ENCODE peak calls at places on chromosomes 11 and 22, in ten cellular contexts. N is suprapubic skin; C is brain microvascular endothelial cell; U is A549; E is fibroblast of lung; M is testis; X is body of pancreas; S is CD8-positive, alpha-beta T cell; K is prostate gland; L is coronary artery. D is an unnamed sample.

GRCh38 chr22:24823787-24824186 is 17.8 kb downstream of the SGSM1 start:
- DNase-seq in L (no peak), K (no peak), S (no peak), C (no peak), E (no peak), N (no peak), M (no peak), U (no peak), X (no peak), D (no peak)

GRCh38 chr11:126915430-126915829 is 85.1 kb downstream of the KIRREL3 start:
- DNase-seq in N (no peak), E (no peak), X (no peak), K (no peak), C (no peak), U (no peak), M (no peak), S (no peak), L (no peak), D (no peak)

GRCh38 chr11:10937416-10937815 is 79.6 kb upstream of the ZBED5 start:
- DNase-seq in C (no peak), L (no peak), E (no peak), X (no peak), M (no peak), N (no peak), K (no peak), S (no peak), U (no peak), D (no peak)

GRCh38 chr11:67256477-67256876 is 9.8 kb upstream of the GRK2 start:
- DNase-seq in E (no peak), M (no peak), K (no peak), S (no peak), U (no peak), X (no peak), C (no peak), N (no peak), L (no peak), D (no peak)

GRCh38 chr22:26891431-26891830 is 234.0 kb downstream of the MIAT start:
- DNase-seq in L (peak), C (no peak), N (no peak), X (no peak), M (no peak), K (no peak), E (no peak), S (no peak), U (no peak), D (no peak)

GRCh38 chr22:50700387-50701075 is 27.9 kb downstream of the SHANK3 start:
- DNase-seq in X (no peak), N (peak), U (no peak), S (no peak), M (no peak), E (no peak), L (no peak), C (no peak), K (no peak), D (no peak)

GRCh38 chr11:13339196-13340153 is 61.9 kb downstream of the BMAL1 start:
- DNase-seq in L (no peak), K (peak), M (no peak), N (no peak), C (peak), E (peak), X (no peak), S (no peak), U (peak), D (no peak)

GRCh38 chr22:23042179-23042578 is 28.1 kb upstream of the GNAZ start:
- DNase-seq in X (no peak), E (no peak), S (no peak), K (no peak), M (no peak), N (no peak), L (no peak), C (no peak), U (no peak), D (no peak)

GRCh38 chr11:77200869-77201268 is 72.8 kb downstream of the MYO7A start:
- DNase-seq in M (peak), X (no peak), S (no peak), K (no peak), C (no peak), L (no peak), U (no peak), E (no peak), N (peak), D (no peak)

GRCh38 chr11:113373981-113374560 is 13.5 kb upstream of the ANKK1 start:
- DNase-seq in E (no peak), N (no peak), K (no peak), C (no peak), L (no peak), X (no peak), M (peak), U (no peak), S (no peak), D (no peak)

GRCh38 chr22:39622881-39623367 is 52.4 kb downstream of the CACNA1I start:
- DNase-seq in N (no peak), M (peak), C (peak), X (peak), L (no peak), K (no peak), U (peak), S (peak), E (peak), D (no peak)

GRCh38 chr22:35337932-35338331 is 38.2 kb downstream of the TOM1 start:
- DNase-seq in S (no peak), M (no peak), N (no peak), L (no peak), E (no peak), C (no peak), X (no peak), K (no peak), U (no peak), D (no peak)

GRCh38 chr11:109796253-109796652 is 296.9 kb upstream of the ZC3H12C start:
- DNase-seq in U (no peak), E (no peak), C (no peak), X (no peak), S (no peak), M (no peak), L (no peak), N (no peak), K (no peak), D (no peak)

GRCh38 chr11:120573756-120574354 is 62.3 kb downstream of the GRIK4 start:
- DNase-seq in E (no peak), U (no peak), M (no peak), N (no peak), L (no peak), C (no peak), K (no peak), X (no peak), S (no peak), D (no peak)

GRCh38 chr11:79333381-79333780 is 107.4 kb downstream of the TENM4 start:
- DNase-seq in N (no peak), K (no peak), X (no peak), U (no peak), S (no peak), L (no peak), E (no peak), C (no peak), M (no peak), D (no peak)

GRCh38 chr11:94895971-94896370 is 77.4 kb downstream of the CWC15 start:
- DNase-seq in X (no peak), C (peak), L (no peak), N (no peak), S (no peak), M (no peak), E (peak), K (no peak), U (peak), D (no peak)

GRCh38 chr11:69808708-69809107 is 10.5 kb downstream of the FGF3 start:
- DNase-seq in L (no peak), M (no peak), E (peak), U (no peak), K (no peak), X (no peak), S (no peak), N (no peak), C (peak), D (no peak)

GRCh38 chr11:68401856-68402255 is 58.7 kb upstream of the PPP6R3 start:
- DNase-seq in U (no peak), N (no peak), S (no peak), K (no peak), C (no peak), X (no peak), L (no peak), M (no peak), E (no peak), D (no peak)

GRCh38 chr22:49155039-49155808 is 672.4 kb downstream of the BRD1 start:
- DNase-seq in U (no peak), M (no peak), C (no peak), L (no peak), N (no peak), X (no peak), S (no peak), E (no peak), K (no peak), D (no peak)

GRCh38 chr22:17106785-17107546 is 14.2 kb downstream of the TMEM121B start:
- DNase-seq in U (no peak), M (no peak), X (no peak), C (no peak), K (no peak), E (no peak), L (no peak), S (no peak), N (no peak), D (no peak)

GRCh38 chr11:133815636-133816035 is 29.7 kb downstream of the SPATA19 start:
- DNase-seq in N (no peak), K (no peak), M (no peak), U (no peak), S (no peak), X (no peak), E (no peak), C (no peak), L (peak), D (no peak)

GRCh38 chr11:120383518-120384155 is 47.4 kb downstream of the ARHGEF12 start:
- DNase-seq in E (no peak), N (no peak), S (no peak), L (no peak), C (no peak), M (no peak), K (no peak), X (no peak), U (no peak), D (no peak)

GRCh38 chr11:27183672-27184457 is 143.2 kb downstream of the BBOX1 start:
- DNase-seq in U (peak), K (peak), E (peak), X (peak), L (no peak), M (peak), C (peak), S (peak), N (no peak), D (peak)
- TF ChIP-seq CTCF in U (peak), K (peak), E (peak), X (peak), L (peak), M (peak), C (peak), S (peak), N (peak), D (peak)

DNA sequence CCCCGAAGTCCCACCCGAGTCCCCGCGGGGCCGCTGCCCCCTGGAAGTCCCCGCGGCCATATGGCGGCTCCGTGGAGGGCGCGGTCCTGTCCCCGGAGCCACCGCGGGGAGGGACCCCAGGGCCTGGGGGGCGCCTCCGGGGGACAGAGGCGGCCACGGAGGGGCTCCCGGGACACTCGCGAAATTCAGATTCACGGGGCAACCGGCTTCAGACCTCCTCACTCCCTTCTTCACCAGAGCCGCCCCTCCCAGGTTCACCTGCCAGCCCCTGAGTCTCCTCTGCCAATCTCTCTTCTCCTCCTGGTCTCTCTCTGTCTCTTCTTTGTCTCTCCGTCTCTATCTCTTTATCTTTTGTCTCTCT is 28.2 kb upstream of the TOLLIP start:
- DNase-seq in C (no peak), E (no peak), X (no peak), M (no peak), L (no peak), K (no peak), N (no peak), U (no peak), S (no peak), D (no peak)
- H3K27ac ChIP-seq in C (no peak), E (no peak), X (no peak), M (peak), L (peak), K (peak), N (no peak), U (no peak), S (no peak), D (peak)

GRCh38 chr22:46437990-46438389 is 99.4 kb downstream of the CELSR1 start:
- DNase-seq in L (no peak), E (no peak), C (no peak), U (no peak), N (no peak), X (no peak), M (no peak), S (no peak), K (no peak), D (no peak)
- TF ChIP-seq CTCF in L (no peak), E (no peak), C (no peak), U (no peak), N (no peak), X (no peak), M (no peak), S (no peak), K (no peak), D (no peak)

GRCh38 chr11:61642162-61642561 is 38.0 kb upstream of the DAGLA start:
- DNase-seq in U (no peak), C (no peak), L (no peak), M (no peak), N (no peak), X (no peak), S (no peak), K (no peak), E (no peak), D (no peak)
- H3K27ac ChIP-seq in U (no peak), C (no peak), L (no peak), M (no peak), N (no peak), X (no peak), S (no peak), K (no peak), E (no peak), D (no peak)

GRCh38 chr11:98068251-98068650 is 952.5 kb upstream of the CNTN5 start:
- DNase-seq in C (no peak), X (no peak), K (no peak), U (no peak), M (no peak), S (no peak), E (no peak), L (no peak), N (no peak), D (no peak)
- TF ChIP-seq CTCF in C (no peak), X (no peak), K (no peak), U (no peak), M (no peak), S (no peak), E (no peak), L (no peak), N (no peak), D (no peak)

GRCh38 chr11:64833198-64833502 is 11.3 kb downstream of the CDC42BPG start:
- DNase-seq in K (no peak), U (no peak), X (no peak), S (no peak), C (no peak), E (no peak), M (no peak), N (no peak), L (no peak), D (no peak)

GRCh38 chr11:64831411-64831891 is 13.0 kb downstream of the CDC42BPG start:
- DNase-seq in K (no peak), C (no peak), M (no peak), E (no peak), U (no peak), N (no peak), L (no peak), X (no peak), S (no peak), D (no peak)

GRCh38 chr11:64833509-64833908 is 10.9 kb downstream of the CDC42BPG start:
- DNase-seq in L (no peak), M (no peak), C (no peak), S (no peak), X (no peak), K (no peak), N (no peak), E (no peak), U (no peak), D (no peak)

GRCh38 chr11:64834031-64834722 is 10.3 kb downstream of the CDC42BPG start:
- DNase-seq in K (no peak), N (no peak), U (no peak), E (no peak), L (no peak), X (no peak), C (no peak), M (no peak), S (no peak), D (no peak)

GRCh38 chr11:64832467-64833197 is 11.8 kb downstream of the CDC42BPG start:
- DNase-seq in S (no peak), C (no peak), E (no peak), L (no peak), N (no peak), X (no peak), M (no peak), U (no peak), K (no peak), D (no peak)
- H3K27ac ChIP-seq in S (no peak), C (no peak), E (no peak), L (no peak), N (no peak), X (no peak), M (no peak), U (no peak), K (no peak), D (no peak)

DNA sequence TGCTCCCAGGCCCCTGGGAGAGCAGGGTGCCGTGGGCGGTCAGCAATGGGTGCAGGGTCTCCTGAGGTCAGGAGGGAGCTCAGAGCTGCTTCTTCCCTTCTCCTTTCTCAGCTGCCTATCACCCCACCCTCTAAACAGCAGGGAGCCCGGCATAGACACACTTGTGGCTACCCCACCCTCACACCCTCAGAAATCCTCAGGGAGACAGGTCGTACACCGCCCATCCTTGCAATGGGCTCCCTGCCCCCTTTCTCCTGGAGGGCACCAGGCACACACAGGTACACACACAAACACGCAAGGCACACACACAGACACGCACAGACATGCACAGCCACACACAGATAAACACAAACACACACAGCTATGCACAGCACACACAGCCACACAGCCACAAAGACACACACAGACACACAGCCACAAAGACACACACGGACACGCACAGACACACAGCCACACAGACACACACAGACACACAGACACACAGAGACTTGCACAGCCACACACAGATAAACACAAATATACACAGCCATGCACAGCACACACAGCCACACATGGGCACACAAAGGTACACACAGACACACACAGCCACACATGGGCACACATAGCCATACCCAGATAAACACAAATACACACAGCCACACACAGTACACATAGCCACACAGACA is 44.9 kb upstream of the TH start:
- DNase-seq in S (no peak), L (no peak), N (no peak), K (no peak), E (no peak), M (no peak), C (no peak), U (no peak), X (no peak), D (no peak)
- TF ChIP-seq CTCF in S (no peak), L (no peak), N (no peak), K (no peak), E (no peak), M (no peak), C (no peak), U (no peak), X (no peak), D (no peak)

GRCh38 chr11:59801981-59802638 is 8.5 kb downstream of the MRPL16 start:
- DNase-seq in X (no peak), U (peak), C (peak), N (no peak), M (no peak), K (no peak), E (no peak), L (no peak), S (no peak), D (no peak)
- H3K27ac ChIP-seq in X (no peak), U (no peak), C (no peak), N (no peak), M (no peak), K (no peak), E (no peak), L (no peak), S (no peak), D (no peak)